ENCODE peak calls at places on chromosomes 16 and 17, in five cellular contexts. N is GM12878, E is WTC11, Z is left ventricle myocardium inferior, Q is OCI-LY7. A is an unnamed sample.

GRCh38 chr17:62995377-62995885 is 29.4 kb downstream of the TANC2 start:
- DNase-seq in N (no peak), E (peak), Z (no peak), Q (peak), A (no peak)

GRCh38 chr17:60107526-60108257 is 29.0 kb upstream of the HEATR6 start:
- DNase-seq in N (no peak), E (no peak), Z (no peak), Q (no peak), A (no peak)

GRCh38 chr16:58306327-58306726 is 11.5 kb upstream of the PRSS54 start:
- DNase-seq in N (no peak), E (peak), Z (no peak), Q (peak), A (no peak)

GRCh38 chr17:19447085-19447583 is 36.1 kb downstream of the RNF112 start:
- DNase-seq in N (peak), E (peak), Z (no peak), Q (peak), A (peak)

GRCh38 chr16:28264656-28265055 is 27.7 kb upstream of the SBK1 start:
- DNase-seq in N (no peak), E (no peak), Z (no peak), Q (no peak), A (no peak)

GRCh38 chr16:3022697-3023414 is 886 bp downstream of the HCFC1R1 start:
- DNase-seq in N (no peak), E (no peak), Z (no peak), Q (peak), A (peak)

GRCh38 chr17:40464392-40464855 is 21.2 kb downstream of the IGFBP4 start:
- DNase-seq in N (no peak), E (no peak), Z (no peak), Q (no peak), A (no peak)

GRCh38 chr16:2152695-2153506 is 2.7 kb upstream of the TRAF7 start:
- DNase-seq in N (no peak), E (no peak), Z (no peak), Q (peak), A (no peak)

GRCh38 chr16:51248217-51248616 is 97.1 kb upstream of the SALL1 start:
- DNase-seq in N (no peak), E (no peak), Z (no peak), Q (no peak), A (no peak)

GRCh38 chr16:27724491-27724878 is 174.5 kb downstream of the KATNIP start:
- DNase-seq in N (no peak), E (no peak), Z (peak), Q (no peak), A (no peak)

GRCh38 chr17:72587773-72588511 is 467.1 kb downstream of the SOX9 start:
- DNase-seq in N (no peak), E (no peak), Z (no peak), Q (peak), A (no peak)

GRCh38 chr16:81280393-81280792 is 34.4 kb upstream of the GAN start:
- DNase-seq in N (no peak), E (no peak), Z (no peak), Q (no peak), A (no peak)

GRCh38 chr16:26214694-26215093 is 522.9 kb downstream of the HS3ST4 start:
- DNase-seq in N (no peak), E (no peak), Z (no peak), Q (no peak), A (no peak)

GRCh38 chr16:87085441-87085840 is 231.8 kb downstream of the C16orf95 start:
- DNase-seq in N (no peak), E (no peak), Z (no peak), Q (no peak), A (no peak)

GRCh38 chr17:16818340-16818739 is 128.3 kb downstream of the CCDC144A start:
- DNase-seq in N (no peak), E (no peak), Z (no peak), Q (no peak), A (no peak)

GRCh38 chr16:66318505-66318904 is 48.0 kb upstream of the CDH5 start:
- DNase-seq in N (no peak), E (no peak), Z (no peak), Q (no peak), A (no peak)

GRCh38 chr17:2337811-2338657 is 733 bp downstream of the SGSM2 start:
- DNase-seq in N (no peak), E (peak), Z (peak), Q (peak), A (peak)
- TF ChIP-seq CTCF in N (no peak), E (no peak), Z (peak), Q (peak), A (no peak)

GRCh38 chr17:50596191-50597037 is 35.9 kb downstream of the CACNA1G start:
- DNase-seq in N (no peak), E (peak), Z (no peak), Q (no peak), A (no peak)
- TF ChIP-seq CTCF in N (no peak), E (peak), Z (peak), Q (no peak), A (no peak)

GRCh38 chr17:1484060-1484535 is 8.4 kb downstream of the MYO1C start:
- DNase-seq in N (no peak), E (peak), Z (no peak), Q (no peak), A (no peak)

GRCh38 chr17:1485748-1486376 is 6.6 kb downstream of the MYO1C start:
- DNase-seq in N (no peak), E (peak), Z (peak), Q (peak), A (peak)

GRCh38 chr17:1485311-1485747 is 7.2 kb downstream of the MYO1C start:
- DNase-seq in N (no peak), E (peak), Z (peak), Q (peak), A (peak)

GRCh38 chr17:1482686-1483445 is 9.6 kb downstream of the MYO1C start:
- DNase-seq in N (no peak), E (no peak), Z (peak), Q (no peak), A (no peak)

DNA sequence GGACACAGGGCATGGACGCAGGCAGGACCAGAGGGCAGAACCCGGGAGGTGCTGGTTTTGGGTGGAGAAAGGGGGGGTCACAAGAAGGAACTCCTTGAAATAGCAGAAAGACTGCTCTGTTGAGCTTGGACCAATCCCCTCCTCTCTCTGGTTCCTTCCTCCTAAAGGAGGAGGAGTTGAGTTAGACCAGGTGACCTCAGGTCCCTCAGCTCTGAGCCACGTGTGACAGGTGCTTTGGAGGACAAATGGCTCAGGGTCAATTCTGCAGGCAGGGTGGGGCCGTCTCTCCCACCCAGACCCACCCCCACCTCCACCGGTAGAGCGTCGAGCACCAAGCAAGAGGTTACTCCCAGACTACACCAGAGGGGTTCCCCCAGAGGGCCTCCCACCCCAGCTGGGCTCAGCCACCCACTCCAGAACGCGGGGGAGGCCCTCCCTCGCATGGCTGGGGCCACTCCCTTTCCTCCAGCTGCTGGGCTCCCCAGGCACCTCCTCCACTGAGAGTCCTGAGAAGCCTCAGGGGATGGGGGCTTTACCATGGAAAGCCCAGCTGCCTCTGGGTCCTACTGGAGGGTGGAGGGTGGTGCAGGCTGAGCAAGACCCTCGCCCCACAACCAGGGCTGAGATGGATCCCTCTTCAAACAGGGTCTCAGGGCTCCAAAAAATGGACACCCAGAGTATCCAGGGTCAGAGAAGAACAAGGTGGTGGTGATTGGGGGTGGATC is 7.7 kb downstream of the MYO1C start:
- DNase-seq in N (peak), E (peak), Z (peak), Q (peak), A (peak)
- TF ChIP-seq CTCF in N (peak), E (no peak), Z (no peak), Q (no peak), A (no peak)

DNA sequence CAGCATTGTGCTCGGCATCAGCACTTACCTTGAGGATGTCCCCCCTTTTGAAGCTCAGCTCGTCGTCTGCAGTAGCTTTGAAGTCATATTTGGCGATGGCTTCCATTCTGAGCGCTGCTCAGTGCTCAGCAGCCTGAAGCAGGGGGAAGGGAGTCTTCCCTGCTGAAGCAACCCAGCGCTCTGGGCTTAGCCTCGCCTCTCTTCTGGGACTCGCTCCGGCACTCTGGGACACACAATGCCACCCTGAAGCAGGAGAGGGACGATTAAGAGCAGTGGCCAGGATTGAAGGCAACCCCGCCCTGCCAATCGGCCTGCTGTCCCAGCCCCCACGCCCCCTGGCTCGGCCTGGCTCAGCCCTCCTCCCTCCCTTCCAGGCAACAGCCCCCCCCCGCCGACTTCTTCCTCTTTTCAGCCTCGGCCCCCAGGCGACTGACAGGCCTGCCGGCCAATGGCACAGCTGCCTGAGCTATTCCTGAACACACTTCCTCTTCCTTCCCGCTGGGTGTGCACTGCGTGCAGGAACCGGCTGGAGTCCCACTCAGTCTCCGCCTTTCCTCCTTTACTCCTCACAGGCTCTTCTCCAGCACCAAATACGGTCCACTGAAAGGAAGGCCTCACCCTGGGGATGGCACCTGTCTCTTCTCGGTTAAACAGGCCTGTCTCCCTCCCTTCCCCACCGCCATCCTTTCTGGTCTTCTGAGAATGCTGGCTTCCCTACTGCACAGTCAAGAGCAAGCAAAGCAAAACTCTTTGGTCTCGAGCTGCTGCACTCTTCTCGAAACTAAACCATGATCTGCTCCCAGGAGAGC is 11.8 kb downstream of the GRB2 start:
- DNase-seq in N (peak), E (peak), Z (peak), Q (peak), A (peak)
- TF ChIP-seq CTCF in N (no peak), E (no peak), Z (peak), Q (peak), A (peak)